ENCODE peak calls at places on chromosomes 13 and 19, in five cellular contexts. One of them, this sample, is unnamed.

GRCh38 chr13:108957369-108958012 is 328.1 kb downstream of the MYO16 start:
- DNase-seq in PC-3: peak
- DNase-seq in IMR-90: peak
- DNase-seq in GM10248: no peak
- DNase-seq in activated T-cell treated with anti-CD3 and anti-CD28 coated beads for 24 hours: no peak
- DNase-seq in this sample: no peak

GRCh38 chr13:60851378-60851777 is 454.4 kb downstream of the TDRD3 start:
- DNase-seq in PC-3: no peak
- DNase-seq in IMR-90: no peak
- DNase-seq in GM10248: no peak
- DNase-seq in activated T-cell treated with anti-CD3 and anti-CD28 coated beads for 24 hours: no peak
- DNase-seq in this sample: no peak

GRCh38 chr13:96781141-96781540 is 213.1 kb downstream of the OXGR1 start:
- DNase-seq in PC-3: peak
- DNase-seq in IMR-90: no peak
- DNase-seq in GM10248: no peak
- DNase-seq in activated T-cell treated with anti-CD3 and anti-CD28 coated beads for 24 hours: no peak
- DNase-seq in this sample: no peak

GRCh38 chr19:41699231-41699967 is 9.0 kb upstream of the CEACAM5 start:
- DNase-seq in PC-3: no peak
- DNase-seq in IMR-90: no peak
- DNase-seq in GM10248: no peak
- DNase-seq in activated T-cell treated with anti-CD3 and anti-CD28 coated beads for 24 hours: no peak
- DNase-seq in this sample: no peak

GRCh38 chr13:41562083-41562482 is 104.7 kb downstream of the RGCC start:
- DNase-seq in PC-3: no peak
- DNase-seq in IMR-90: peak
- DNase-seq in GM10248: no peak
- DNase-seq in activated T-cell treated with anti-CD3 and anti-CD28 coated beads for 24 hours: no peak
- DNase-seq in this sample: no peak

GRCh38 chr13:50672025-50672424 is 171.5 kb downstream of the DLEU7 start:
- DNase-seq in PC-3: peak
- DNase-seq in IMR-90: no peak
- DNase-seq in GM10248: no peak
- DNase-seq in activated T-cell treated with anti-CD3 and anti-CD28 coated beads for 24 hours: no peak
- DNase-seq in this sample: no peak

GRCh38 chr13:27113436-27113835 is 58.2 kb downstream of the USP12 start:
- DNase-seq in PC-3: no peak
- DNase-seq in IMR-90: no peak
- DNase-seq in GM10248: no peak
- DNase-seq in activated T-cell treated with anti-CD3 and anti-CD28 coated beads for 24 hours: no peak
- DNase-seq in this sample: no peak

GRCh38 chr19:3821857-3822364 is 35.7 kb upstream of the MATK start:
- DNase-seq in PC-3: peak
- DNase-seq in IMR-90: peak
- DNase-seq in GM10248: peak
- DNase-seq in activated T-cell treated with anti-CD3 and anti-CD28 coated beads for 24 hours: peak
- DNase-seq in this sample: peak

GRCh38 chr13:104565888-104566287 is 1499.7 kb upstream of the SLC10A2 start:
- DNase-seq in PC-3: no peak
- DNase-seq in IMR-90: no peak
- DNase-seq in GM10248: no peak
- DNase-seq in activated T-cell treated with anti-CD3 and anti-CD28 coated beads for 24 hours: no peak
- DNase-seq in this sample: no peak